ENCODE peak calls at places on chromosomes 3 and 15, in four cellular contexts. G is lower leg skin, A is foreskin fibroblast, D is lower lobe of right lung. V is an unnamed sample.

GRCh38 chr15:79680721-79681120 is 216.1 kb downstream of the MTHFS start:
- DNase-seq in D (no peak), G (no peak), A (peak), V (no peak)

GRCh38 chr3:194167873-194168272 is 31.9 kb downstream of the HES1 start:
- DNase-seq in A (no peak), D (no peak), G (no peak), V (no peak)

GRCh38 chr3:183306798-183307671 is 54.0 kb downstream of the B3GNT5 start:
- DNase-seq in G (peak), A (peak), D (peak), V (no peak)

GRCh38 chr15:84151205-84151931 is 84.2 kb upstream of the GOLGA6L4 start:
- DNase-seq in A (no peak), G (no peak), D (no peak), V (no peak)

GRCh38 chr3:5560199-5560598 is 372.7 kb downstream of the EDEM1 start:
- DNase-seq in A (no peak), G (no peak), D (no peak), V (no peak)

GRCh38 chr3:148149556-148149955 is 548.1 kb upstream of the AGTR1 start:
- DNase-seq in A (no peak), G (no peak), D (no peak), V (no peak)

GRCh38 chr15:73972984-73973682 is 19.0 kb downstream of the STOML1 start:
- DNase-seq in A (peak), G (peak), D (peak), V (peak)

GRCh38 chr3:66816110-66816761 is 181.9 kb upstream of the KBTBD8 start:
- DNase-seq in D (no peak), A (peak), G (no peak), V (no peak)

GRCh38 chr3:71087109-71088018 is 496.2 kb downstream of the FOXP1 start:
- DNase-seq in D (no peak), A (peak), G (no peak), V (peak)

GRCh38 chr3:32105291-32106131 is 909 bp upstream of the GPD1L start:
- DNase-seq in A (no peak), G (peak), D (no peak), V (no peak)

GRCh38 chr3:27133062-27133461 is 236.1 kb downstream of the NEK10 start:
- DNase-seq in G (no peak), A (no peak), D (no peak), V (no peak)

GRCh38 chr15:43958894-43959330 is 132.1 kb downstream of the WDR76 start:
- DNase-seq in A (peak), D (no peak), G (no peak), V (no peak)

GRCh38 chr15:77413687-77414349 is 6.1 kb downstream of the PEAK1 start:
- DNase-seq in G (no peak), A (no peak), D (no peak), V (no peak)

GRCh38 chr15:37880009-37880834 is 54.2 kb upstream of the TMCO5A start:
- DNase-seq in A (peak), D (no peak), G (no peak), V (no peak)

GRCh38 chr3:167808910-167809309 is 73.4 kb downstream of the SERPINI1 start:
- DNase-seq in A (no peak), D (no peak), G (no peak), V (no peak)

GRCh38 chr3:187878776-187879524 is 133.7 kb upstream of the BCL6 start:
- DNase-seq in G (no peak), A (peak), D (no peak), V (no peak)

GRCh38 chr15:98126326-98127090 is 166.0 kb downstream of the ARRDC4 start:
- DNase-seq in A (peak), G (no peak), D (no peak), V (no peak)

GRCh38 chr15:74497584-74497983 is 36.6 kb upstream of the UBL7 start:
- DNase-seq in G (no peak), D (no peak), A (no peak), V (no peak)

GRCh38 chr15:40276927-40277326 is 5.9 kb downstream of the ANKRD63 start:
- DNase-seq in D (no peak), G (no peak), A (no peak), V (no peak)

GRCh38 chr15:38589502-38589901 is 24.9 kb upstream of the RASGRP1 start:
- DNase-seq in A (peak), G (no peak), D (no peak), V (no peak)

GRCh38 chr3:193788189-193788946 is 195.4 kb downstream of the OPA1 start:
- DNase-seq in A (peak), G (peak), D (peak), V (no peak)

GRCh38 chr15:93899817-93900216 is 331.5 kb upstream of the MCTP2 start:
- DNase-seq in A (no peak), D (peak), G (no peak), V (no peak)

GRCh38 chr3:4866841-4867240 is 112.4 kb upstream of the BHLHE40 start:
- DNase-seq in D (no peak), G (no peak), A (peak), V (no peak)

GRCh38 chr3:51585197-51585596 is 46.7 kb downstream of the RAD54L2 start:
- DNase-seq in D (no peak), G (no peak), A (no peak), V (no peak)

GRCh38 chr3:111676177-111677021 is 81.3 kb upstream of the ZBED2 start:
- DNase-seq in D (no peak), A (peak), G (no peak), V (no peak)

GRCh38 chr15:95912280-95912625 is 418.2 kb upstream of the NR2F2 start:
- DNase-seq in G (no peak), A (no peak), D (no peak), V (no peak)

GRCh38 chr15:75347222-75348033 is 589 bp downstream of the NEIL1 start:
- DNase-seq in G (peak), A (no peak), D (peak), V (peak)

GRCh38 chr15:44792715-44793114 is 56.4 kb downstream of the TRIM69 start:
- DNase-seq in A (no peak), G (no peak), D (no peak), V (no peak)

V was measured in effector memory CD4-positive, alpha-beta T cell.